ENCODE peak calls at places on chromosomes 16 and 17, in five cellular contexts. One of them, this sample, is unnamed.

GRCh38 chr16:86240716-86241363 is 269.5 kb upstream of the FOXF1 start:
- DNase-seq in A549: no peak
- DNase-seq in AG04450: no peak
- DNase-seq in GM18507: no peak
- DNase-seq in activated T-helper 1 cell treated with Interleukin-2 at 50 U/mL for 16 hours: no peak
- DNase-seq in this sample: no peak

GRCh38 chr16:89256651-89257254 is 39.2 kb downstream of the ZNF778 start:
- DNase-seq in A549: no peak
- DNase-seq in AG04450: no peak
- DNase-seq in activated T-helper 1 cell treated with Interleukin-2 at 50 U/mL for 16 hours: peak; percentile 63
- DNase-seq in GM18507: no peak
- DNase-seq in this sample: peak; percentile 76

GRCh38 chr17:39919087-39919683 is 750 bp upstream of the GSDMB start:
- DNase-seq in A549: no peak
- DNase-seq in AG04450: no peak
- DNase-seq in GM18507: no peak
- DNase-seq in activated T-helper 1 cell treated with Interleukin-2 at 50 U/mL for 16 hours: no peak
- DNase-seq in this sample: no peak

GRCh38 chr16:49997721-49998251 is 27.2 kb upstream of the CNEP1R1 start:
- DNase-seq in A549: no peak
- DNase-seq in AG04450: no peak
- DNase-seq in GM18507: no peak
- DNase-seq in activated T-helper 1 cell treated with Interleukin-2 at 50 U/mL for 16 hours: no peak
- DNase-seq in this sample: no peak

GRCh38 chr16:49592507-49593422 is 219.2 kb downstream of the C16orf78 start:
- DNase-seq in activated T-helper 1 cell treated with Interleukin-2 at 50 U/mL for 16 hours: peak; percentile 6
- DNase-seq in GM18507: peak; percentile 43
- DNase-seq in AG04450: no peak
- DNase-seq in A549: peak; percentile 35
- DNase-seq in this sample: peak; percentile 72

GRCh38 chr16:70646260-70647241 is at the start of gene IL34:
- DNase-seq in AG04450: no peak
- DNase-seq in GM18507: no peak
- DNase-seq in activated T-helper 1 cell treated with Interleukin-2 at 50 U/mL for 16 hours: no peak
- DNase-seq in A549: no peak
- DNase-seq in this sample: peak; percentile 26

GRCh38 chr16:86063696-86064405 is 164.9 kb downstream of the IRF8 start:
- DNase-seq in AG04450: no peak
- DNase-seq in A549: no peak
- DNase-seq in activated T-helper 1 cell treated with Interleukin-2 at 50 U/mL for 16 hours: no peak
- DNase-seq in GM18507: no peak
- DNase-seq in this sample: no peak

GRCh38 chr17:44502598-44503079 is 567 bp downstream of the GPATCH8 start:
- DNase-seq in AG04450: no peak
- DNase-seq in GM18507: no peak
- DNase-seq in activated T-helper 1 cell treated with Interleukin-2 at 50 U/mL for 16 hours: no peak
- DNase-seq in A549: peak; percentile 18
- DNase-seq in this sample: no peak

GRCh38 chr17:72554508-72554907 is 433.7 kb downstream of the SOX9 start:
- DNase-seq in AG04450: no peak
- DNase-seq in A549: no peak
- DNase-seq in GM18507: no peak
- DNase-seq in activated T-helper 1 cell treated with Interleukin-2 at 50 U/mL for 16 hours: no peak
- DNase-seq in this sample: no peak

GRCh38 chr17:9233761-9234160 is 212.5 kb downstream of the NTN1 start:
- DNase-seq in AG04450: no peak
- DNase-seq in A549: no peak
- DNase-seq in activated T-helper 1 cell treated with Interleukin-2 at 50 U/mL for 16 hours: no peak
- DNase-seq in GM18507: no peak
- DNase-seq in this sample: no peak

GRCh38 chr16:1678500-1679098 is 520 bp downstream of the JPT2 start:
- DNase-seq in activated T-helper 1 cell treated with Interleukin-2 at 50 U/mL for 16 hours: peak; percentile 33
- DNase-seq in GM18507: no peak
- DNase-seq in AG04450: no peak
- DNase-seq in A549: peak; percentile 76
- DNase-seq in this sample: no peak

GRCh38 chr16:67719778-67720144 is 645 bp upstream of the GFOD2 start:
- DNase-seq in A549: peak; percentile 21
- DNase-seq in activated T-helper 1 cell treated with Interleukin-2 at 50 U/mL for 16 hours: no peak
- DNase-seq in GM18507: no peak
- DNase-seq in AG04450: peak; percentile 11
- DNase-seq in this sample: no peak